ENCODE peak calls at places on chromosomes 13 and 19, in five cellular contexts. K is GM12878, Z is NT2/D1, W is H1, P is HepG2. Y is an unnamed sample.

GRCh38 chr13:48653074-48654054 is at the start of gene CYSLTR2:
- DNase-seq in K (peak), Z (no peak), W (no peak), P (no peak), Y (no peak)

GRCh38 chr13:99655351-99656091 is 154.2 kb downstream of the TM9SF2 start:
- DNase-seq in K (no peak), Z (no peak), W (no peak), P (peak), Y (no peak)

GRCh38 chr19:940591-941291 is 14.9 kb downstream of the ARID3A start:
- DNase-seq in K (no peak), Z (no peak), W (no peak), P (no peak), Y (no peak)

GRCh38 chr19:55554749-55555152 is 9.4 kb upstream of the SBK3 start:
- DNase-seq in K (no peak), Z (no peak), W (no peak), P (peak), Y (no peak)

GRCh38 chr13:45048890-45049407 is 59.6 kb downstream of the GPALPP1 start:
- DNase-seq in K (no peak), Z (no peak), W (no peak), P (no peak), Y (no peak)

GRCh38 chr13:61107989-61108388 is 307.7 kb downstream of the PCDH20 start:
- DNase-seq in K (no peak), Z (no peak), W (no peak), P (no peak), Y (no peak)

GRCh38 chr19:902093-902370 is 8.7 kb downstream of the RNU6-9 start:
- DNase-seq in K (no peak), Z (no peak), W (no peak), P (no peak), Y (no peak)

GRCh38 chr13:39976481-39976880 is 321.0 kb downstream of the COG6 start:
- DNase-seq in K (no peak), Z (no peak), W (no peak), P (no peak), Y (no peak)

GRCh38 chr19:45657520-45658163 is 10.4 kb upstream of the GIPR start:
- DNase-seq in K (no peak), Z (no peak), W (no peak), P (peak), Y (no peak)

GRCh38 chr13:38783992-38784875 is 97.4 kb downstream of the FREM2 start:
- DNase-seq in K (no peak), Z (no peak), W (no peak), P (no peak), Y (no peak)

GRCh38 chr13:76289558-76289957 is 596.6 kb downstream of the KCTD12 start:
- DNase-seq in K (no peak), Z (no peak), W (no peak), P (no peak), Y (no peak)

GRCh38 chr13:95447766-95448165 is 104.8 kb upstream of the CLDN10 start:
- DNase-seq in K (no peak), Z (no peak), W (no peak), P (no peak), Y (no peak)

GRCh38 chr19:33802801-33803200 is 6.1 kb downstream of the KCTD15 start:
- DNase-seq in K (no peak), Z (no peak), W (no peak), P (no peak), Y (no peak)

GRCh38 chr13:32881074-32881791 is 135.0 kb upstream of the KL start:
- DNase-seq in K (no peak), Z (no peak), W (no peak), P (no peak), Y (no peak)

GRCh38 chr13:104571161-104571889 is 1505.1 kb upstream of the SLC10A2 start:
- DNase-seq in K (no peak), Z (peak), W (peak), P (peak), Y (peak)

GRCh38 chr19:5445667-5446066 is 9.6 kb upstream of the ZNRF4 start:
- DNase-seq in K (no peak), Z (no peak), W (no peak), P (no peak), Y (no peak)

GRCh38 chr13:40317980-40318327 is 348.5 kb downstream of the FOXO1 start:
- DNase-seq in K (no peak), Z (no peak), W (no peak), P (no peak), Y (no peak)

GRCh38 chr19:12137541-12137940 is 2.6 kb downstream of the ZNF20 start:
- DNase-seq in K (no peak), Z (no peak), W (no peak), P (peak), Y (no peak)

GRCh38 chr13:20099319-20099718 is 61.5 kb downstream of the GJA3 start:
- DNase-seq in K (no peak), Z (no peak), W (no peak), P (no peak), Y (no peak)

GRCh38 chr19:48659768-48660167 is 13.0 kb downstream of the NTN5 start:
- DNase-seq in K (no peak), Z (no peak), W (no peak), P (no peak), Y (no peak)

GRCh38 chr13:111202745-111203144 is 87.6 kb downstream of the ARHGEF7 start:
- DNase-seq in K (no peak), Z (no peak), W (no peak), P (no peak), Y (peak)

GRCh38 chr13:50593228-50593627 is 250.3 kb downstream of the DLEU7 start:
- DNase-seq in K (no peak), Z (no peak), W (no peak), P (no peak), Y (no peak)

GRCh38 chr13:19713186-19713965 is 69.4 kb downstream of the PSPC1 start:
- DNase-seq in K (peak), Z (no peak), W (no peak), P (no peak), Y (no peak)

GRCh38 chr13:73985789-73986188 is 148.4 kb downstream of the KLF12 start:
- DNase-seq in K (no peak), Z (no peak), W (no peak), P (no peak), Y (no peak)

GRCh38 chr19:29329460-29330134 is 116.6 kb upstream of the UQCRFS1 start:
- DNase-seq in K (no peak), Z (peak), W (no peak), P (peak), Y (peak)

GRCh38 chr19:17658666-17659065 is 29.5 kb downstream of the UNC13A start:
- DNase-seq in K (no peak), Z (no peak), W (no peak), P (no peak), Y (no peak)

GRCh38 chr13:24112791-24113190 is 47.7 kb upstream of the SPATA13 start:
- DNase-seq in K (no peak), Z (no peak), W (no peak), P (no peak), Y (no peak)

GRCh38 chr13:94966380-94966779 is 254.0 kb upstream of the SOX21 start:
- DNase-seq in K (no peak), Z (no peak), W (no peak), P (no peak), Y (no peak)

GRCh38 chr13:21043898-21044297 is 17.5 kb downstream of the LATS2 start:
- DNase-seq in K (no peak), Z (no peak), W (no peak), P (no peak), Y (peak)

GRCh38 chr19:13796301-13797057 is 1.2 kb downstream of the ZSWIM4 start:
- DNase-seq in K (no peak), Z (no peak), W (no peak), P (peak), Y (no peak)

GRCh38 chr19:29704562-29705558 is 10.2 kb downstream of the C19orf12 start:
- DNase-seq in K (peak), Z (no peak), W (no peak), P (no peak), Y (no peak)

GRCh38 chr19:30376826-30377425 is 4.7 kb downstream of the ZNF536 start:
- DNase-seq in K (no peak), Z (no peak), W (no peak), P (no peak), Y (no peak)

GRCh38 chr19:1019980-1020867 is 699 bp downstream of the TMEM259 start:
- DNase-seq in K (no peak), Z (no peak), W (no peak), P (no peak), Y (no peak)

GRCh38 chr19:6644796-6645195 is 25.2 kb downstream of the TNFSF14 start:
- DNase-seq in K (no peak), Z (no peak), W (no peak), P (no peak), Y (no peak)

DNA sequence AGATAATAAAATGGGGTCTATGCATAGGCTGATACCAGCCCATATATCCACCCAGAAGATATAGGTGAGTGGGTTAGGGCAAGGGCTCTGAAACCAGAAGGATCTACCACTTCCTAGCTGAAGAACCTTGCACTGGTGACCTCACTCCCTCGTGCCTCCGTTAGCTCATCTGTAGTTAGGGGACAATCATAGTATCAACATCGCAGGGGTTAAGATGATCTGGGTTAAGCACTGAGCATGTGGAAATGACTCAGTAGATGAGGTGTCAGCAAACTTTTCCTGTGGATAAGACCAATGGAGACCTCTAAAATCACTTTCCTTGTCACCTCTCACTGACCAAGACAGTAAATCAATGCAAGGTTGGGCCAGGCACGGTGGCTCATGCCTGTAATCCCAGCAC is 30.5 kb downstream of the TNFSF14 start:
- DNase-seq in K (no peak), Z (no peak), W (no peak), P (no peak), Y (no peak)
- TF ChIP-seq SUZ12 in K (no peak), Z (no peak), W (no peak), P (no peak), Y (no peak)

GRCh38 chr13:113118328-113119021 is 4.1 kb upstream of the F10 start:
- DNase-seq in K (no peak), Z (no peak), W (no peak), P (no peak), Y (no peak)
- TF ChIP-seq SUZ12 in K (no peak), Z (no peak), W (no peak), P (no peak), Y (no peak)

DNA sequence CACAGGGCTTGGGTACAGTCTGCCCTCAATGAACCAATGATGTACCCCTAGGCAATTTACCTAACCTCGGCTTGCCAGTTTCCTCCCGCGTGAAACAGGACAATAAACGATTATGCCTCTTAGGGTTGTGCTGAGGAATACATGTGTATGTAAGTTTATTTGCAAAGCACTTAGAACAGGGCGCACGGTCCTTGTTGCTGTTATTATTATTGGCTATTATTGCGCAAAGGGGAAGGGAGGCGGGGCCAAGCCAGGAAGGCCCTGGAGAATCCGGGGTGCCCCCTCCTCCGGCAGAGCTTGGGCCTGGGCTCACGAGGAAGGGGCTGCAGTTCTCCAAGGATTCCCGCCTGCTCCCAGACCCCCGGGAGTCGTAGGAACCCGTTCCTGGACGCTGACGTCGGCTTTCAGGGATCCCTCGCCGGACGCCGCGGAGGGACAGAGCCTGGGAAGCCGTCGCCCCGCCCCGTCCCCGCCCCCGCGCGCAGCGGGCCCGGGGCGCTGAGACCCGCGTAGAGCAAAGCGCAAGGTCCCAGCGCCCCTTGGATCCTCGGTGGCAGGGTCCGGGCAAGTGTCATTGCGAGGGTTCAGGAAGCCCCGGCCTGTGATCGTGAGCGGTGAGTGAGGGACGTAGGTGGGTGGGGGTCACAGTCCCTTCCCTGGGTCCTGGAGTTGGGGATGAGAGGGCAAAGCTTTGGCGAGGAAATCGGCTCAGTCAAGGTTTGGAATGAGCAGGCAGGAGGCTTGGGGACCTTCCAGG is at the start of gene TMEM91:
- DNase-seq in K (no peak), Z (no peak), W (no peak), P (no peak), Y (no peak)
- TF ChIP-seq SUZ12 in K (no peak), Z (no peak), W (no peak), P (no peak), Y (no peak)

DNA sequence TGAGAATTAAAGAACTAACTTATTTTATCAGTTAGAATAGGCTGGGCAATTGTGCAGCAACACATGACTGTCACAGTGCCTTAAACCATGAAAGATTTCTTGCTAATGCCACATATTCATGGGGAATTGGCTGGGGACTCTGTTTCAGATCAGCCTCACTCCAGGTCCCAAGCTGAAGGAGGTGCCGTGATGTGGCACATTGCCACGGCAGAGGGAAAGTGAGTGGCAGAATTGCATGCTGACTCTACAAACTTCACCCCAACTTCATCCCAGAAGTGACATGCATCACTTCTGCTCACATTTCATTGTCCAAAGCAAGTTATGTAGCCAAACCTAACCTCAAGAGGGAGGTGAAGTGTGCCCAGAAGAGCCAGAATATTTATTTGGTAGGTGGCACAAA is 37.8 kb downstream of the OLFM4 start:
- DNase-seq in K (no peak), Z (no peak), W (no peak), P (no peak), Y (no peak)
- TF ChIP-seq SUZ12 in K (no peak), Z (no peak), W (no peak), P (no peak), Y (no peak)

DNA sequence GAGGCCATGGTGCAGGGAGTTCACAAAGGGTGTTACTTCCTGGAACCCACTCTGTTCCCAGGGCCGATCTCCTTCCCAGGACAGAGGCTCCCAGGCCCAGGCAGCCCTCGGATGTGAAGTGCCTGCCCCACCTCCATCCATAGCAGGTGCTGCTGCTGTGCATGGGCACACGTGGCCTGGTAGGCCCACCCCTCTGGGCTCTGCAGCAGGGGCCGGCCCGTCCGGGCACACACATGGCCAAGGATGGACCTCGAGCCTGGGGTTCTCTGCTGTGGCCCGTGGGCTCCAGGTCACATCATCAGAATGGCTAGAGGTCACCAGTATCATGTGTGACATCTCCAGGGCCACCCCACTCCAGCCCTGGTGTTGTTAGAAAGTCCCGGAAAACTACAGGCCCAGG is 71.8 kb downstream of the GADD45B start:
- DNase-seq in K (no peak), Z (no peak), W (no peak), P (no peak), Y (no peak)
- TF ChIP-seq SUZ12 in K (no peak), Z (no peak), W (no peak), P (no peak), Y (no peak)

GRCh38 chr19:10392120-10392519 is 11.2 kb downstream of the CDC37 start:
- DNase-seq in K (no peak), Z (no peak), W (no peak), P (no peak), Y (no peak)
- TF ChIP-seq SUZ12 in K (no peak), Z (no peak), W (no peak), P (no peak), Y (no peak)

DNA sequence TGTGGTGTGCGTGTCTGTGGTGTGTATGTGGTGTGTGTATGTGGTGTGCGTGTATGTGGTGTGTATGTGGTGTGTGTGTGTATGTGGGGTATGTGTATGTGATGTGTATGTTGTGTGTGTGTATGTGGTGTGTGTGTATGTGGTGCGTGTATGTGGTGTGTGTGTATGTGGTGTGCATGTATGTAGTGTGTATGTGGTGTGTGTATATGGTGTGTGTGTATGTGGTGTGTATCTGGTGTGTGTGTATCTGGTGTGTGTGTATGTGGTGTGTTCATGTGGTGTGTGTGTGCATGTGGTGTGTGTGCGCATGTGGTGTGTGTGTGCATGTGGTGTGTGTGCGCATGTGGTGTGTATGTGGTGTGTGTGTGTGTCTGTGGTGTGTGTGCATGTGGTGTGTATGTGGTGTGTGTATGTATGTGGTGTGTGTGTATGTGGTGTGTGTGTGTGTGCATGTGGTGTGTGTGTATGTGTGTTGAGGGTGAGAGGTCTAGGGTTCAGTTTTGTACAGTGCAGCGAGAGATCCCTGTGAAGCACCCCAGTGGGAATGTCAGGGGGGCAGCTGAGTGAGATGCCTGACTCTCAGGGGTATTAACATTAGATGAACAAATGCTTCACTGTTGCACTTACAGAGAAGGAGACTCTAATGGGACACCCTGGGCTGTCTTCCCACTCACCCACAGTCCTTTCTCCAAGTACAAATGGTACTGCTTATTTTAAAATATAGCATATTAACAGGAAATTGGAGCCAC is 61.3 kb upstream of the MEDAG start:
- DNase-seq in K (no peak), Z (no peak), W (no peak), P (no peak), Y (no peak)
- TF ChIP-seq SUZ12 in K (no peak), Z (no peak), W (no peak), P (no peak), Y (no peak)

Y was measured in HEK293T.